ENCODE peak calls at places on chromosomes 2 and 18, in four cellular contexts. D, F, C and K are unnamed samples.

GRCh38 chr18:61612517-61612916 is 279.3 kb downstream of the CDH20 start:
- DNase-seq in D (no peak), F (no peak), C (no peak), K (no peak)

GRCh38 chr2:239154971-239155805 is 245.6 kb downstream of the HDAC4 start:
- DNase-seq in D (peak; percentile 62), F (no peak), C (no peak), K (no peak)

GRCh38 chr2:101788995-101789970 is 91.8 kb downstream of the MAP4K4 start:
- DNase-seq in D (no peak), F (no peak), C (no peak), K (no peak)

GRCh38 chr18:54023471-54023870 is 201.0 kb downstream of the MBD2 start:
- DNase-seq in D (no peak), F (no peak), C (no peak), K (no peak)

GRCh38 chr18:77008006-77008405 is 124.6 kb downstream of the MBP start:
- DNase-seq in D (no peak), F (no peak), C (no peak), K (no peak)

GRCh38 chr2:10557506-10558265 is 109.6 kb upstream of the ODC1 start:
- DNase-seq in D (no peak), F (no peak), C (no peak), K (no peak)

GRCh38 chr2:197846789-197847188 is 42.4 kb downstream of the PLCL1 start:
- DNase-seq in D (no peak), F (no peak), C (no peak), K (no peak)

GRCh38 chr2:170689481-170689880 is 25.7 kb upstream of the SP5 start:
- DNase-seq in D (no peak), F (no peak), C (no peak), K (no peak)

GRCh38 chr18:73717570-73717969 is 430.1 kb downstream of the FBXO15 start:
- DNase-seq in D (no peak), F (no peak), C (no peak), K (no peak)

GRCh38 chr2:8509613-8510012 is 172.2 kb upstream of the ID2 start:
- DNase-seq in D (no peak), F (no peak), C (no peak), K (no peak)

GRCh38 chr18:48929212-48929612 is 21.6 kb downstream of the SMAD7 start:
- DNase-seq in D (no peak), F (no peak), C (no peak), K (no peak)

GRCh38 chr2:8600456-8600855 is 81.4 kb upstream of the ID2 start:
- DNase-seq in D (no peak), F (no peak), C (no peak), K (no peak)

GRCh38 chr2:54603796-54604195 is 119.7 kb upstream of the EML6 start:
- DNase-seq in D (no peak), F (no peak), C (no peak), K (no peak)
- H3K4me1 ChIP-seq in D (peaks cover 62% of the 10 kb centered on the region), F (peaks cover 23% of the 10 kb centered on the region), C (peaks cover 65% of the 10 kb centered on the region), K (peaks cover 90% of the 10 kb centered on the region)

DNA sequence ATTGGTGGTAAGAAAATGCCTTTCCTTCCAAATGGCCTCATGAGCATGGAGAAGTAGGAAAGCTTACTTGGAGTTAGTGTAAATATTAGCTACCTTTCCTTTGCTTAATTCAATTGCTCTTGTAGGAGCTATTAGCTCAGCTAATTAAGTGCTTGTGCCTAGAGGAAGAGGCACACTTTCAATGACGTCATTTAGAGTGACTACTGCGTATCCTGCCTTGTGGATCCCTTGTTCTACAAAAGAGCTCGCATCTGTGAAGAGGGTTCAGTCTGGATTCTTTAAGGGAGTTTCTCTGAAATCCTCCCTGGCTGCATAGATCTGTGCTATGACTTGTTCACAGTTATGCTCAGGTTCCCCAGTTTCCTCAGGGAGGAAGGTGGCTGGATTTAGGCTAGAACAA is 122.5 kb upstream of the SPHKAP start:
- DNase-seq in D (no peak), F (no peak), C (no peak), K (no peak)
- H3K27ac ChIP-seq in D (no peak overlapping the region), F (no peak overlapping the region), C (no peak overlapping the region), K (no peak overlapping the region)

GRCh38 chr2:207257291-207258190 is 91.8 kb upstream of the KLF7 start:
- DNase-seq in D (no peak), F (no peak), C (no peak), K (no peak)
- H3K4me1 ChIP-seq in D (peaks cover 49% of the 10 kb centered on the region), F (no peaks in the 10 kb centered on the region), C (no peaks in the 10 kb centered on the region), K (no peaks in the 10 kb centered on the region)

GRCh38 chr2:173574713-173575112 is 220.0 kb downstream of the CDCA7 start:
- DNase-seq in D (no peak), F (no peak), C (no peak), K (no peak)

GRCh38 chr2:173571021-173571821 is 216.5 kb downstream of the CDCA7 start:
- DNase-seq in D (no peak), F (no peak), C (peak; percentile 13), K (no peak)

GRCh38 chr2:173574304-173574703 is 219.6 kb downstream of the CDCA7 start:
- DNase-seq in D (no peak), F (no peak), C (no peak), K (no peak)

GRCh38 chr2:173571887-173572680 is 217.4 kb downstream of the CDCA7 start:
- DNase-seq in D (no peak), F (no peak), C (no peak), K (no peak)

GRCh38 chr2:173572848-173573247 is 218.2 kb downstream of the CDCA7 start:
- DNase-seq in D (no peak), F (no peak), C (no peak), K (no peak)
- H3K27ac ChIP-seq in D (no peak overlapping the region), F (no peak overlapping the region), C (no peak overlapping the region), K (no peak overlapping the region)

GRCh38 chr2:46816151-46816845 is 99.3 kb downstream of the MCFD2 start:
- DNase-seq in D (no peak), F (no peak), C (no peak), K (peak; percentile 13)
- H3K4me1 ChIP-seq in D (peaks cover 72% of the 10 kb centered on the region), F (no peaks in the 10 kb centered on the region), C (no peaks in the 10 kb centered on the region), K (no peaks in the 10 kb centered on the region)

GRCh38 chr2:28616618-28617017 is 120.8 kb downstream of the PLB1 start:
- DNase-seq in D (no peak), F (no peak), C (no peak), K (no peak)

GRCh38 chr2:28612131-28612812 is 116.4 kb downstream of the PLB1 start:
- DNase-seq in D (no peak), F (no peak), C (no peak), K (no peak)

GRCh38 chr2:28613181-28613580 is 117.3 kb downstream of the PLB1 start:
- DNase-seq in D (no peak), F (no peak), C (no peak), K (peak; percentile 35)

GRCh38 chr2:28615691-28616090 is 119.8 kb downstream of the PLB1 start:
- DNase-seq in D (no peak), F (peak; percentile 74), C (no peak), K (no peak)

GRCh38 chr2:28613616-28614501 is 118.0 kb downstream of the PLB1 start:
- DNase-seq in D (no peak), F (peak; percentile 29), C (peak; percentile 75), K (peak; percentile 40)
- H3K27ac ChIP-seq in D (no peak overlapping the region), F (peak overlapping the region; percentile 81), C (peak overlapping the region; percentile 78), K (peak overlapping the region; percentile 11)

DNA sequence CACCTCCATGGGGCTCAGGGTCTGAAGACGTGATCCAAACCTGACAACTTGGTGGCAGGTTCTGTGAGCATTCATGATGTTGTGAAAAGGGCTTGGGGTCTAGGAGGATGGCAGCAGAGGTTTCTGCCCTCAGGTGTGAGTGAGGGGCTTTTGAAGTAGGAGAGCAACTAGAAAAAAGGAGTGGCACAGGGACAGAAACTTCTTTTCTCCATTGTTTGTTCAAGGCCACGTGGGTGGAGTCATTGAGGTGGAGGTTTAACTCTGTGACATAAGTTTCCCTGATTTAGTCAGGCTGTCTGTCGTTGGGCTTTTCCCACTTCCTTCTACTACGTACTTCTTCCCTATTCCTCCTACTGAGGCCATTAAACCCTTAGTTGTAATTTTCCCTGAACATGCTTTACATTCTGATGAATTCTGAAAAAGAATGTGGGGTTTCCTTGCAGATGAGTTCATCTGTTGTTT is 13.1 kb downstream of the CFLAR start:
- DNase-seq in D (no peak), F (no peak), C (peak; percentile 39), K (no peak)
- H3K4me1 ChIP-seq in D (peaks cover 66% of the 10 kb centered on the region), F (peaks cover 69% of the 10 kb centered on the region), C (peaks cover 72% of the 10 kb centered on the region), K (peaks cover 81% of the 10 kb centered on the region)

GRCh38 chr2:241315183-241315878 is at the start of gene HDLBP:
- DNase-seq in D (peak; percentile 99), F (peak; percentile 100), C (peak; percentile 100), K (peak; percentile 100)

GRCh38 chr2:241315879-241316700 is at the start of gene SEPTIN2:
- DNase-seq in D (peak; percentile 89), F (peak; percentile 80), C (no peak), K (no peak)

GRCh38 chr2:241314933-241315182 is 614 bp downstream of the HDLBP start:
- DNase-seq in D (no peak), F (no peak), C (no peak), K (no peak)

GRCh38 chr2:241316825-241317224 is 1.1 kb downstream of the SEPTIN2 start:
- DNase-seq in D (no peak), F (no peak), C (no peak), K (no peak)

GRCh38 chr2:241317391-241317790 is 1.7 kb downstream of the SEPTIN2 start:
- DNase-seq in D (no peak), F (no peak), C (no peak), K (no peak)
- H3K27ac ChIP-seq in D (peak overlapping the region; percentile 97), F (peak overlapping the region; percentile 95), C (peak overlapping the region; percentile 99), K (no peak overlapping the region)

DNA sequence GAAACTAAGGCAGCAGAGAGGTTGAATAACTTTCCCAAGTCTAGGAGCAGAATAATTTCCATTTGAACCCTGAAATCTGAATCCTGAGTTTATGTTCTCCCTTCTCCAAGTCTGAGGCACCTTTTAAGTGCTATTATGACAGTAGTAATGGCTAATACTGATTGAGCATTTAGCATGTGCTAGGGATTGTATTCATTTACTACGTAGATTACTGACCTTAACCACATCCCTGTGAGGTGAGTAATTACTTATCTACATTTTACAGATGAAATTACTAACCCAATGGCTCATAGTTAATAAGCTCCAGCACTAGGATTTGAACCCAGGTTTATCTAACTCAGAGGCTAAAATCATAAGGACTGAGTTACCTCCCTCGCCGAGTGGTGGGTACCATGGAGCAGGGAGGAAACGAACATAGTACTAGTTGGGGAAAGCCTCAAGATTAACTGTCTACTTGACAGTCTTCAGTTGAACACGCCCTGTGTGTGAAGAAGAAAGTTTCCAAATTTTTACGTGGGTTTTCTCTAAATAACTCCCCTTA is 93.0 kb downstream of the MAPRE2 start:
- DNase-seq in D (no peak), F (no peak), C (no peak), K (no peak)
- H3K4me1 ChIP-seq in D (no peaks in the 10 kb centered on the region), F (no peaks in the 10 kb centered on the region), C (peaks cover 11% of the 10 kb centered on the region), K (no peaks in the 10 kb centered on the region)